ENCODE peak calls at places on chromosomes 7 and 10, in nine cellular contexts. J, X, F, C, R, E, D, I and Q are unnamed samples.

GRCh38 chr7:81186691-81187090 is 267.8 kb upstream of the SEMA3C start:
- DNase-seq in J (no peak), X (no peak), F (no peak), C (no peak), R (no peak), E (no peak), D (peak; percentile 65), I (no peak), Q (no peak)

GRCh38 chr7:157009778-157010587 is 480 bp downstream of the MNX1 start:
- DNase-seq in J (no peak), X (no peak), F (no peak), C (no peak), R (no peak), E (no peak), D (no peak), I (no peak), Q (peak; percentile 46)

GRCh38 chr7:43906327-43907010 is at the start of gene URGCP:
- DNase-seq in J (no peak), X (peak; percentile 20), F (no peak), C (peak; percentile 68), R (peak; percentile 49), E (no peak), D (peak; percentile 25), I (no peak), Q (peak; percentile 58)

GRCh38 chr10:74223755-74224530 is 72.9 kb downstream of the ADK start:
- DNase-seq in J (no peak), X (peak; percentile 68), F (no peak), C (no peak), R (peak; percentile 99), E (no peak), D (peak; percentile 38), I (no peak), Q (peak; percentile 59)

GRCh38 chr7:99061001-99061779 is 82.7 kb downstream of the SMURF1 start:
- DNase-seq in J (no peak), X (no peak), F (no peak), C (no peak), R (no peak), E (no peak), D (no peak), I (no peak), Q (peak; percentile 27)

GRCh38 chr10:121574519-121575170 is 23.6 kb downstream of the FGFR2 start:
- DNase-seq in J (no peak), X (no peak), F (no peak), C (no peak), R (no peak), E (no peak), D (no peak), I (no peak), Q (no peak)

GRCh38 chr10:126946746-126947145 is 41.5 kb downstream of the DOCK1 start:
- DNase-seq in J (no peak), X (no peak), F (no peak), C (no peak), R (no peak), E (no peak), D (no peak), I (no peak), Q (no peak)

GRCh38 chr10:128602183-128602582 is 476.0 kb upstream of the MKI67 start:
- DNase-seq in J (no peak), X (no peak), F (no peak), C (no peak), R (no peak), E (no peak), D (no peak), I (no peak), Q (no peak)

GRCh38 chr10:71761105-71761511 is 12.2 kb downstream of the VSIR start:
- DNase-seq in J (no peak), X (no peak), F (no peak), C (no peak), R (peak; percentile 48), E (no peak), D (no peak), I (no peak), Q (no peak)

GRCh38 chr10:12130237-12130872 is 878 bp downstream of the SEC61A2 start:
- DNase-seq in J (peak; percentile 86), X (peak; percentile 81), F (no peak), C (peak; percentile 45), R (peak; percentile 49), E (peak; percentile 45), D (peak; percentile 69), I (peak; percentile 71), Q (no peak)

GRCh38 chr10:4590807-4591206 is 235.2 kb upstream of the AKR1E2 start:
- DNase-seq in J (no peak), X (no peak), F (no peak), C (no peak), R (no peak), E (no peak), D (no peak), I (no peak), Q (no peak)

GRCh38 chr10:4596951-4597350 is 229.1 kb upstream of the AKR1E2 start:
- DNase-seq in J (no peak), X (no peak), F (no peak), C (no peak), R (no peak), E (no peak), D (no peak), I (no peak), Q (no peak)

DNA sequence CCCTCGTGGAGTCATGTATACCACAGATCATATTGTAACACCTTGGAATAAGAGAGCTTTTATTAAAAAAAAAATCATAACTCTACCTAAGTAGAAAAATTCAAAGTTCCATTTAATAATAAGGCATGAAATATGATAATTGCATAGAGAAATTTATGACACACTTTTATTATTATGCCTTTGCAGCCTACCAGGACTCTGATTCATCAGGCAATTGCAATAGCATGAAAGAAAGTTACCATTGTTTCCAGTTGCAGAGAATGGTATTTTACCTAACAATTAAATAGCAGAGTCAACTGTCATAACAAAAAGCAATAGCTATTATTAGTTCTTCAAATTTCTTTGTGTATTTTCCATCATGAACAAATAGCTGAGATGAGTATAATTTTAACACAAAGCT is 230.1 kb upstream of the AKR1E2 start:
- DNase-seq in J (no peak), X (no peak), F (no peak), C (no peak), R (no peak), E (no peak), D (no peak), I (no peak), Q (no peak)
- H3K4me2 ChIP-seq in J (no peak overlapping the region), X (no peak overlapping the region), F (no peak overlapping the region), C (no peak overlapping the region), R (no peak overlapping the region), E (no peak overlapping the region), D (no peak overlapping the region), I (no peak overlapping the region), Q (no peak overlapping the region)

DNA sequence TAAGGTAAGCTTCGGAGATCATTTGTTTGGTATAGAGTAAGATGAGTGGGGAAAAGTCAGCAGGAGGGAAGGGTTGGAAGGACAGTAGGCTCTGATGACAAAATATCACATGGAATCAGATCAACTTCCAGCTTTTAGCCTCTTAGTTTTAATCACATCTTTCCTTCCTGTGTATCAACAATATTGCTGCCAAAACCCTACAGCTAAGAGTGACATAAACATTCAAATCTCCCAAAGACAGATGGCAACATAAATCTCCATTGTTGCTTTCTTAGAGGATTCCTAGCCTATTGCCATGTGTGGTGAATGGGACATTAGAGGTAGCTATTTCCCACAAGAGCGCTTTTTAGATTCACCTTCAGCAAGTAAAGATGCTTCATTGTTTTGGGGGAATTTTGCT is 35.3 kb upstream of the FZD1 start:
- DNase-seq in J (no peak), X (no peak), F (no peak), C (no peak), R (peak; percentile 56), E (no peak), D (peak; percentile 40), I (no peak), Q (no peak)
- H3K4me2 ChIP-seq in J (no peak overlapping the region), X (no peak overlapping the region), F (no peak overlapping the region), C (no peak overlapping the region), R (peak overlapping the region; percentile 73), E (no peak overlapping the region), D (peak overlapping the region; percentile 65), I (no peak overlapping the region), Q (no peak overlapping the region)

GRCh38 chr7:155289949-155290501 is 7.7 kb upstream of the INSIG1 start:
- DNase-seq in J (no peak), X (no peak), F (no peak), C (no peak), R (no peak), E (no peak), D (no peak), I (no peak), Q (no peak)

GRCh38 chr7:155289107-155289506 is 8.6 kb upstream of the INSIG1 start:
- DNase-seq in J (no peak), X (no peak), F (no peak), C (no peak), R (no peak), E (no peak), D (no peak), I (no peak), Q (no peak)

GRCh38 chr7:155288055-155288454 is 9.6 kb upstream of the INSIG1 start:
- DNase-seq in J (no peak), X (no peak), F (no peak), C (no peak), R (no peak), E (no peak), D (no peak), I (no peak), Q (no peak)

GRCh38 chr7:155285423-155286220 is 12.1 kb upstream of the INSIG1 start:
- DNase-seq in J (no peak), X (no peak), F (no peak), C (no peak), R (no peak), E (no peak), D (no peak), I (no peak), Q (no peak)

GRCh38 chr7:155287229-155287935 is 10.3 kb upstream of the INSIG1 start:
- DNase-seq in J (no peak), X (no peak), F (no peak), C (no peak), R (no peak), E (no peak), D (no peak), I (no peak), Q (no peak)
- H3K4me2 ChIP-seq in J (no peak overlapping the region), X (no peak overlapping the region), F (no peak overlapping the region), C (no peak overlapping the region), R (no peak overlapping the region), E (no peak overlapping the region), D (no peak overlapping the region), I (no peak overlapping the region), Q (no peak overlapping the region)

DNA sequence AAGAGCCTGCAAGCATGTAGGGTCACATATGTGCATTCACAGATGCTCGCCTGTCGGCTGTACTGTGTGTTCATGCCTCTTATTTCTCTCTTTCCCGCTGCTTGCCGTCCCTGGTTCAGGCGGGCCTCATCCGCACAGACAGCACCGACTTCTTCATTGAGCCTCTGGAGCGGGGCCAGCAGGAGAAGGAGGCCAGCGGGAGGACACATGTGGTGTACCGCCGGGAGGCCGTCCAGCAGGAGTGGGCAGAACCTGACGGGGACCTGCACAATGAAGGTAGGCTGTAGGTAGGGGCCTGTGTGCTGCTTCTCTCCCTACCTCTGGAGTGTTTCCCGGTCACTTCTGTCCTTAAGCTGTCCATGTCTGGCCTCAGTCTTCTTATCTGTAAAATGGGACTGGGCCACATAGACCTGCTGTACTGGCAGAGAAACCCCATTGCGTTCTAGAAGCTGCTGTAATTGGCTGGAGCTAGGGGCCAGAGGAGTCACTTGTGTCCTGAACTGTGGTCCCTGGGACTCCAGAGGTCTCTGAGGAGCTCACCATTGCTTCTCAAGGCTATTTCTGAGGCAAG is 30.0 kb downstream of the ADAMTS14 start:
- DNase-seq in J (no peak), X (no peak), F (no peak), C (no peak), R (no peak), E (no peak), D (no peak), I (no peak), Q (no peak)
- H3K4me2 ChIP-seq in J (no peak overlapping the region), X (no peak overlapping the region), F (no peak overlapping the region), C (no peak overlapping the region), R (no peak overlapping the region), E (no peak overlapping the region), D (no peak overlapping the region), I (no peak overlapping the region), Q (no peak overlapping the region)

GRCh38 chr7:50661345-50662058 is 96.3 kb upstream of the DDC start:
- DNase-seq in J (peak; percentile 17), X (no peak), F (no peak), C (no peak), R (no peak), E (no peak), D (no peak), I (no peak), Q (no peak)
- H3K4me2 ChIP-seq in J (no peak overlapping the region), X (no peak overlapping the region), F (no peak overlapping the region), C (no peak overlapping the region), R (no peak overlapping the region), E (no peak overlapping the region), D (no peak overlapping the region), I (no peak overlapping the region), Q (no peak overlapping the region)